ENCODE peak calls at places on chromosome 21, in eight cellular contexts. D is NCI-H1417, P is germinal center, V is gastrocnemius medialis, B is progenitor cell of endocrine pancreas, T is Calu3, S is HEK293T, C is breast epithelium. Q is an unnamed sample.

GRCh38 chr21:44785620-44786344 is 15.8 kb downstream of the UBE2G2 start:
- DNase-seq in T (no peak), B (no peak), V (no peak), D (peak; percentile 87), P (no peak), S (no peak), C (no peak), Q (no peak)

GRCh38 chr21:41975391-41976272 is 21.8 kb upstream of the C2CD2 start:
- DNase-seq in D (no peak), S (no peak), P (no peak), T (no peak), B (no peak), C (peak; percentile 14), V (peak; percentile 3), Q (no peak)

GRCh38 chr21:37557261-37557950 is 190.8 kb downstream of the DYRK1A start:
- DNase-seq in P (peak; percentile 33), D (no peak), T (no peak), C (no peak), B (no peak), V (no peak), S (no peak), Q (no peak)

GRCh38 chr21:36385233-36385908 is at the start of gene CHAF1B:
- DNase-seq in T (peak; percentile 85), P (peak; percentile 94), D (peak; percentile 93), B (peak; percentile 79), C (peak; percentile 70), S (peak; percentile 99), V (peak; percentile 81), Q (no peak)

GRCh38 chr21:15549671-15550070 is 180.1 kb upstream of the USP25 start:
- DNase-seq in C (no peak), D (no peak), B (no peak), P (no peak), T (no peak), V (no peak), S (no peak), Q (peak; percentile 33)

GRCh38 chr21:35343046-35343816 is 294.1 kb upstream of the RUNX1 start:
- DNase-seq in T (no peak), D (no peak), V (no peak), C (no peak), B (no peak), S (no peak), P (no peak), Q (no peak)

GRCh38 chr21:45228171-45228641 is 59.5 kb downstream of the POFUT2 start:
- DNase-seq in V (peak; percentile 44), D (no peak), B (no peak), P (no peak), S (no peak), T (peak; percentile 12), C (peak; percentile 49), Q (no peak)

GRCh38 chr21:26966978-26967913 is at the start of gene ADAMTS5:
- DNase-seq in C (peak; percentile 40), T (no peak), P (no peak), V (peak; percentile 59), S (peak; percentile 59), D (no peak), B (peak; percentile 20), Q (no peak)

GRCh38 chr21:45410151-45410864 is 5.3 kb downstream of the COL18A1 start:
- DNase-seq in P (no peak), T (no peak), B (no peak), D (no peak), C (no peak), S (no peak), V (no peak), Q (no peak)

GRCh38 chr21:41024341-41025056 is 143.5 kb upstream of the BACE2 start:
- DNase-seq in P (no peak), C (peak; percentile 34), D (no peak), S (no peak), T (no peak), B (no peak), V (no peak), Q (no peak)

GRCh38 chr21:14690886-14691285 is 144.8 kb upstream of the SAMSN1 start:
- DNase-seq in P (no peak), C (no peak), B (no peak), D (no peak), V (no peak), S (no peak), T (no peak), Q (no peak)

GRCh38 chr21:26826801-26827200 is 18.4 kb downstream of the ADAMTS1 start:
- DNase-seq in P (no peak), V (peak; percentile 53), T (no peak), B (no peak), S (no peak), C (no peak), D (no peak), Q (no peak)

GRCh38 chr21:46667735-46668380 is 32.4 kb downstream of the PRMT2 start:
- DNase-seq in V (no peak), B (no peak), S (peak; percentile 56), D (peak; percentile 57), C (no peak), P (no peak), T (peak; percentile 48), Q (no peak)

GRCh38 chr21:42388740-42389448 is 7.0 kb downstream of the TMPRSS3 start:
- DNase-seq in B (peak; percentile 47), C (no peak), V (no peak), S (no peak), D (no peak), T (peak; percentile 67), P (no peak), Q (peak; percentile 7)

GRCh38 chr21:35020446-35020845 is 28.7 kb downstream of the RUNX1 start:
- DNase-seq in C (no peak), D (no peak), P (no peak), B (no peak), T (no peak), S (no peak), V (no peak), Q (no peak)

GRCh38 chr21:32372755-32373154 is 20.1 kb downstream of the URB1 start:
- DNase-seq in V (no peak), D (no peak), B (no peak), C (no peak), P (no peak), S (no peak), T (no peak), Q (no peak)

GRCh38 chr21:42486120-42486519 is 9.9 kb downstream of the RSPH1 start:
- DNase-seq in D (no peak), P (no peak), T (no peak), B (no peak), C (no peak), S (no peak), V (no peak), Q (no peak)

GRCh38 chr21:15014220-15014619 is 50.6 kb downstream of the NRIP1 start:
- DNase-seq in P (no peak), B (no peak), V (no peak), T (no peak), S (no peak), C (no peak), D (no peak), Q (no peak)

GRCh38 chr21:27261676-27262075 is 294.8 kb upstream of the ADAMTS5 start:
- DNase-seq in S (no peak), C (no peak), B (no peak), D (no peak), T (no peak), P (no peak), V (no peak), Q (no peak)

GRCh38 chr21:32320726-32321125 is 22.1 kb downstream of the MRAP start:
- DNase-seq in B (no peak), P (no peak), S (no peak), C (no peak), T (no peak), V (no peak), D (no peak), Q (no peak)

GRCh38 chr21:21029159-21029558 is 30.9 kb downstream of the NCAM2 start:
- DNase-seq in B (no peak), T (no peak), S (no peak), P (no peak), D (no peak), V (no peak), C (no peak), Q (no peak)

GRCh38 chr21:35128526-35128925 is 79.4 kb upstream of the RUNX1 start:
- DNase-seq in S (no peak), T (no peak), P (no peak), V (no peak), B (no peak), C (no peak), D (no peak), Q (no peak)

GRCh38 chr21:21714396-21714795 is 716.2 kb downstream of the NCAM2 start:
- DNase-seq in S (no peak), C (no peak), P (no peak), T (no peak), D (no peak), V (no peak), B (no peak), Q (no peak)

GRCh38 chr21:14675774-14676530 is 129.8 kb upstream of the SAMSN1 start:
- DNase-seq in C (no peak), P (peak; percentile 25), S (no peak), T (no peak), D (no peak), B (no peak), V (no peak), Q (no peak)

GRCh38 chr21:39096754-39097153 is 86.5 kb downstream of the PSMG1 start:
- DNase-seq in S (no peak), V (no peak), C (no peak), P (no peak), B (no peak), D (no peak), T (no peak), Q (peak; percentile 15)

GRCh38 chr21:42539931-42540343 is 26.3 kb downstream of the SLC37A1 start:
- DNase-seq in P (no peak), C (no peak), S (no peak), B (no peak), D (no peak), T (no peak), V (no peak), Q (no peak)

GRCh38 chr21:43757601-43758000 is 18.5 kb downstream of the CSTB start:
- DNase-seq in P (no peak), B (no peak), C (no peak), S (no peak), D (no peak), V (no peak), T (no peak), Q (no peak)

GRCh38 chr21:21401444-21401843 is 403.2 kb downstream of the NCAM2 start:
- DNase-seq in P (no peak), T (no peak), C (no peak), B (no peak), S (no peak), D (no peak), V (no peak), Q (no peak)

GRCh38 chr21:35904995-35905972 is 155.0 kb downstream of the SETD4 start:
- DNase-seq in C (no peak), B (no peak), P (no peak), V (peak; percentile 43), D (no peak), S (no peak), T (no peak), Q (no peak)

GRCh38 chr21:44761747-44762208 is 39.8 kb downstream of the UBE2G2 start:
- DNase-seq in V (no peak), B (no peak), D (peak; percentile 67), S (no peak), T (no peak), C (no peak), P (no peak), Q (no peak)

GRCh38 chr21:30189763-30190162 is 23.2 kb upstream of the CLDN17 start:
- DNase-seq in T (no peak), B (no peak), D (no peak), V (no peak), S (no peak), P (no peak), C (no peak), Q (no peak)

GRCh38 chr21:33642896-33643657 is 776 bp downstream of the ITSN1 start:
- DNase-seq in D (peak; percentile 41), T (peak; percentile 19), C (no peak), V (no peak), S (peak; percentile 25), B (peak; percentile 24), P (peak; percentile 16), Q (no peak)

GRCh38 chr21:15627011-15627410 is 102.8 kb upstream of the USP25 start:
- DNase-seq in C (no peak), V (no peak), S (no peak), B (no peak), D (no peak), T (no peak), P (no peak), Q (no peak)

GRCh38 chr21:34981793-34982192 is 67.3 kb downstream of the RUNX1 start:
- DNase-seq in C (no peak), S (no peak), V (no peak), T (no peak), P (no peak), B (no peak), D (no peak), Q (no peak)

Q was measured in iPS DF 19.7.